ENCODE peak calls at places on chromosomes 4 and X, in four cellular contexts. One of them, this sample, is unnamed.

GRCh38 chr4:99755223-99755944 is 61.2 kb upstream of the DAPP1 start:
- DNase-seq in H1: no peak
- DNase-seq in HepG2: no peak
- DNase-seq in GM12878: no peak
- DNase-seq in this sample: no peak

GRCh38 chr4:1400191-1400805 is 5.9 kb downstream of the NKX1-1 start:
- DNase-seq in H1: no peak
- DNase-seq in GM12878: no peak
- DNase-seq in HepG2: no peak
- DNase-seq in this sample: no peak

GRCh38 chr4:119139316-119139715 is 3.7 kb downstream of the MYOZ2 start:
- DNase-seq in H1: no peak
- DNase-seq in HepG2: no peak
- DNase-seq in GM12878: no peak
- DNase-seq in this sample: no peak

GRCh38 chr4:124060261-124060918 is 652.1 kb downstream of the ANKRD50 start:
- DNase-seq in HepG2: no peak
- DNase-seq in GM12878: peak; percentile 1
- DNase-seq in H1: no peak
- DNase-seq in this sample: no peak

GRCh38 chr4:36269116-36269515 is 12.3 kb upstream of the DTHD1 start:
- DNase-seq in GM12878: no peak
- DNase-seq in H1: no peak
- DNase-seq in HepG2: no peak
- DNase-seq in this sample: no peak

GRCh38 chr4:15547392-15547791 is 77.7 kb downstream of the CC2D2A start:
- DNase-seq in HepG2: no peak
- DNase-seq in H1: no peak
- DNase-seq in GM12878: peak; percentile 3
- DNase-seq in this sample: no peak

GRCh38 chr4:37780444-37781133 is 45.9 kb upstream of the PGM2 start:
- DNase-seq in GM12878: no peak
- DNase-seq in H1: no peak
- DNase-seq in HepG2: peak; percentile 36
- DNase-seq in this sample: no peak

GRCh38 chr4:94160774-94161173 is 46.9 kb upstream of the SMARCAD1 start:
- DNase-seq in HepG2: no peak
- DNase-seq in GM12878: no peak
- DNase-seq in H1: no peak
- DNase-seq in this sample: no peak

GRCh38 chrX:46876901-46877300 is 35.3 kb upstream of the JADE3 start:
- DNase-seq in HepG2: no peak
- DNase-seq in H1: no peak
- DNase-seq in GM12878: no peak
- DNase-seq in this sample: no peak

GRCh38 chr4:23923840-23924239 is 34.0 kb upstream of the PPARGC1A start:
- DNase-seq in HepG2: peak; percentile 8
- DNase-seq in H1: no peak
- DNase-seq in GM12878: no peak
- DNase-seq in this sample: no peak

GRCh38 chrX:9379697-9380551 is 84.9 kb upstream of the TBL1X start:
- DNase-seq in GM12878: no peak
- DNase-seq in H1: no peak
- DNase-seq in HepG2: peak; percentile 16
- DNase-seq in this sample: no peak

GRCh38 chrX:49276671-49277519 is 7.3 kb downstream of the PPP1R3F start:
- DNase-seq in HepG2: no peak
- DNase-seq in H1: no peak
- DNase-seq in GM12878: no peak
- DNase-seq in this sample: no peak

GRCh38 chr4:99536148-99536728 is 25.4 kb downstream of the C4orf17 start:
- DNase-seq in HepG2: no peak
- DNase-seq in GM12878: no peak
- DNase-seq in H1: no peak
- DNase-seq in this sample: no peak

GRCh38 chr4:38366451-38366850 is 297.5 kb upstream of the KLF3 start:
- DNase-seq in GM12878: no peak
- DNase-seq in HepG2: no peak
- DNase-seq in H1: no peak
- DNase-seq in this sample: no peak

GRCh38 chr4:124869978-124870495 is 157.5 kb upstream of the ANKRD50 start:
- DNase-seq in H1: no peak
- DNase-seq in HepG2: no peak
- DNase-seq in GM12878: no peak
- DNase-seq in this sample: no peak

GRCh38 chr4:176902710-176903323 is 110.1 kb upstream of the VEGFC start:
- DNase-seq in H1: no peak
- DNase-seq in GM12878: peak; percentile 53
- DNase-seq in HepG2: no peak
- DNase-seq in this sample: no peak

GRCh38 chr4:25884040-25884788 is 21.4 kb upstream of the SEL1L3 start:
- DNase-seq in GM12878: no peak
- DNase-seq in H1: no peak
- DNase-seq in HepG2: no peak
- DNase-seq in this sample: no peak

GRCh38 chr4:20266215-20267082 is 14.7 kb downstream of the SLIT2 start:
- DNase-seq in H1: no peak
- DNase-seq in HepG2: no peak
- DNase-seq in GM12878: no peak
- DNase-seq in this sample: no peak

GRCh38 chrX:130176354-130176776 is 4.6 kb downstream of the RAB33A start:
- DNase-seq in GM12878: peak; percentile 63
- DNase-seq in H1: no peak
- DNase-seq in HepG2: no peak
- DNase-seq in this sample: no peak

GRCh38 chr4:7630559-7631287 is 196.0 kb upstream of the PSAPL1 start:
- DNase-seq in HepG2: peak; percentile 79
- DNase-seq in H1: no peak
- DNase-seq in GM12878: no peak
- DNase-seq in this sample: no peak

GRCh38 chr4:95415346-95415771 is 133.4 kb downstream of the UNC5C start:
- DNase-seq in H1: no peak
- DNase-seq in GM12878: no peak
- DNase-seq in HepG2: no peak
- DNase-seq in this sample: no peak

GRCh38 chr4:54558889-54559682 is 98.7 kb upstream of the KIT start:
- DNase-seq in GM12878: no peak
- DNase-seq in H1: no peak
- DNase-seq in HepG2: no peak
- DNase-seq in this sample: no peak

GRCh38 chr4:40173470-40173875 is 23.4 kb upstream of the RHOH start:
- DNase-seq in HepG2: no peak
- DNase-seq in GM12878: no peak
- DNase-seq in H1: peak; percentile 23
- DNase-seq in this sample: no peak

GRCh38 chrX:154600962-154601374 is 16.0 kb downstream of the CTAG1A start:
- DNase-seq in HepG2: no peak
- DNase-seq in H1: no peak
- DNase-seq in GM12878: no peak
- DNase-seq in this sample: no peak

GRCh38 chr4:102430511-102430910 is 70.6 kb upstream of the NFKB1 start:
- DNase-seq in GM12878: no peak
- DNase-seq in H1: no peak
- DNase-seq in HepG2: no peak
- DNase-seq in this sample: no peak

GRCh38 chr4:20760053-20760452 is 59.8 kb downstream of the PACRGL start:
- DNase-seq in H1: peak; percentile 45
- DNase-seq in HepG2: no peak
- DNase-seq in GM12878: no peak
- DNase-seq in this sample: no peak

GRCh38 chr4:66590488-66591215 is 920.4 kb upstream of the EPHA5 start:
- DNase-seq in GM12878: no peak
- DNase-seq in H1: no peak
- DNase-seq in HepG2: no peak
- DNase-seq in this sample: no peak

GRCh38 chr4:147345662-147346061 is 135.2 kb upstream of the EDNRA start:
- DNase-seq in GM12878: no peak
- DNase-seq in H1: no peak
- DNase-seq in HepG2: no peak
- DNase-seq in this sample: no peak

GRCh38 chrX:134551365-134552095 is 91.6 kb downstream of the HPRT1 start:
- DNase-seq in H1: no peak
- DNase-seq in GM12878: no peak
- DNase-seq in HepG2: no peak
- DNase-seq in this sample: no peak

GRCh38 chrX:16125520-16126149 is 2.3 kb downstream of the GRPR start:
- DNase-seq in HepG2: no peak
- DNase-seq in GM12878: no peak
- DNase-seq in H1: no peak
- DNase-seq in this sample: no peak

GRCh38 chrX:15136795-15137194 is 133.1 kb downstream of the ASB9 start:
- DNase-seq in H1: no peak
- DNase-seq in HepG2: no peak
- DNase-seq in GM12878: no peak
- DNase-seq in this sample: no peak

GRCh38 chr4:30720656-30721352 is 635 bp downstream of the PCDH7 start:
- DNase-seq in HepG2: no peak
- DNase-seq in GM12878: no peak
- DNase-seq in H1: peak; percentile 69
- DNase-seq in this sample: no peak

GRCh38 chrX:123173833-123174232 is 10.2 kb upstream of the GRIA3 start:
- DNase-seq in GM12878: no peak
- DNase-seq in HepG2: no peak
- DNase-seq in H1: no peak
- DNase-seq in this sample: no peak

DNA sequence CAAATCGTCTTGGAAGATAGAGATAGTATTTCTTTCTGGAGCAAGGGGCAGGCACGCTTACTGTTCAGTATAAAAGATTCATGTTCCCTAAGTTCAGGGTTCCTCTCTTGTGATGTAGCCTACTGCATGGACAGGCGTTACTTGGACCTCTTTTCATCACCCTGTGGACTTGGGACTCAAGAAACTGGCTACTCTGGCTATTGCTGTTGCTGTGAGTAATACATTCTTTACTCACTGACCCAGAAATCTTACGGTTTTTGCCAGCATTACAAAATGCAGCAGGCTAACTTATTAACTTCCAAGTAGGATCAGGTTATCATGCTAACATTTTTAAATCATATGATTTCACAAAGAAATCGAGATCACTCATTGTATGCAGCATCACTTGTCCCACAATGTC is 12.8 kb upstream of the GUCY1B1 start:
- DNase-seq in GM12878: no peak
- DNase-seq in H1: no peak
- DNase-seq in HepG2: no peak
- DNase-seq in this sample: no peak
- TF ChIP-seq SUZ12 in GM12878: no peak
- TF ChIP-seq SUZ12 in H1: no peak
- TF ChIP-seq SUZ12 in HepG2: no peak
- TF ChIP-seq SUZ12 in this sample: no peak

DNA sequence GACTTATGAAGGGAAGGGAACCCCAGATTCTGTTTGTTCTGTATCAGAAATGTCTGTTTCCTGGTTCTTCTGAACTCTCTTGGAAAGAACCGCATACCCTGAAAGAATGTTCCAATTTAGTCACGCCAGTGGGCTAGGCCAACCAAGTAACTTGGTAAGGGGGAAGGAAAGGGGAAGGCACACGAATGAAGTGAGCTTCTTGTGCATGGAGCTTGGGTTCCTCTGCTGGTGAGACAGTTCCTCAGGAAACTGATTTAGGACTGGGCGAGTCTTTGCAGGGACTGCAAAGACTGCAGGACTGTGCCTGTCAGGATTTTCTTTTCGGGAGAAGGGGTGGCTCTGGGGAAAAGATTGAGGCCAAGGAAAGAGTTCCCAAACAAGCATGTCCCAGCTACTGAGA is 35.6 kb downstream of the FRMPD3 start:
- DNase-seq in HepG2: no peak
- DNase-seq in GM12878: no peak
- DNase-seq in H1: no peak
- DNase-seq in this sample: no peak
- H3K9ac ChIP-seq in HepG2: no peak overlapping the region
- H3K9ac ChIP-seq in GM12878: no peak overlapping the region
- H3K9ac ChIP-seq in H1: no peak overlapping the region
- H3K9ac ChIP-seq in this sample: no peak overlapping the region

GRCh38 chr4:128841402-128841801 is 31.9 kb downstream of the JADE1 start:
- DNase-seq in GM12878: no peak
- DNase-seq in H1: no peak
- DNase-seq in HepG2: no peak
- DNase-seq in this sample: no peak
- H3K36me3 ChIP-seq in GM12878: peaks cover 46% of the 10 kb centered on the region
- H3K36me3 ChIP-seq in H1: peaks cover 83% of the 10 kb centered on the region
- H3K36me3 ChIP-seq in HepG2: peaks cover 12% of the 10 kb centered on the region
- H3K36me3 ChIP-seq in this sample: peaks cover 80% of the 10 kb centered on the region

DNA sequence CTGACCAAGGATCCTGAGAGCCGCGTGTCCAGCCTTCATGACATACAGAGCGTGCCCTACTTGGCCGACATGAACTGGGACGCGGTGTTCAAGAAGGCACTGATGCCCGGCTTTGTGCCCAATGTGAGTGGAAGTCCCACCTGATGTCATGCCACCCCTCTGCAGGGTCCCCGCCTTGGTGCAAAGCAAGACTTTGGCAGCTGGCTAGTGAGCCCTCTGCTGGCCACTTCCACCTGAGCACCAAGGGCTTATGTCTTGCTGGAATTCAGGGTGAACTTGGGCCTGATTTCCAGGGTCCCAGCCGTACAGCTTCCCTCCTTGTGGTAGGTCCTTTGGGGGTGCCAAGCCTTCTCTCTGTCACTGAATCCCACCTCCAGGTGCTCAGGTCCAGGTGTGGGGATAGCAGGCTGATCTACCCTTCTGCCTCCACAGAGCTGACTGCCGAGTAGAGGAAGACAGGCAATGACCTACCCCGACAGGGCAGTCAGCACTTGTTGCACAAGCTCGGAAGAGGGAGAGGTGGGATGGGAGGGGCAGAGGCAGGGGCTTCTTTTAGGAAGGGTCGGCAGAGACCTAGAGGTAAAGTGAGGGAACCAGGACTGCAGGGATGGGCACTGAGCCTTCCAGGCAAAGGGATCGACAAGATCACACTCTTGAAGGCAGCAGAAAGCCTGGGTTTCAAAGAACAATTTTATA is 248.1 kb downstream of the EVC2 start:
- DNase-seq in GM12878: no peak
- DNase-seq in H1: peak; percentile 74
- DNase-seq in HepG2: peak; percentile 13
- DNase-seq in this sample: peak; percentile 35
- TF ChIP-seq SUZ12 in GM12878: no peak
- TF ChIP-seq SUZ12 in H1: no peak
- TF ChIP-seq SUZ12 in HepG2: no peak
- TF ChIP-seq SUZ12 in this sample: no peak

GRCh38 chrX:136778020-136778419 is 2.7 kb downstream of the ARHGEF6 start:
- DNase-seq in H1: no peak
- DNase-seq in GM12878: no peak
- DNase-seq in HepG2: no peak
- DNase-seq in this sample: no peak

GRCh38 chrX:136780738-136781137 is at the start of gene ARHGEF6:
- DNase-seq in H1: no peak
- DNase-seq in HepG2: no peak
- DNase-seq in GM12878: no peak
- DNase-seq in this sample: no peak

GRCh38 chrX:136779346-136779781 is 1.4 kb downstream of the ARHGEF6 start:
- DNase-seq in H1: no peak
- DNase-seq in GM12878: peak; percentile 32
- DNase-seq in HepG2: no peak
- DNase-seq in this sample: no peak

GRCh38 chrX:136780241-136780640 is 491 bp downstream of the ARHGEF6 start:
- DNase-seq in GM12878: no peak
- DNase-seq in H1: no peak
- DNase-seq in HepG2: no peak
- DNase-seq in this sample: no peak

GRCh38 chrX:136778914-136779313 is 1.8 kb downstream of the ARHGEF6 start:
- DNase-seq in HepG2: no peak
- DNase-seq in GM12878: no peak
- DNase-seq in H1: no peak
- DNase-seq in this sample: no peak
- H3K9ac ChIP-seq in HepG2: no peak overlapping the region
- H3K9ac ChIP-seq in GM12878: peak overlapping the region; percentile 38
- H3K9ac ChIP-seq in H1: no peak overlapping the region
- H3K9ac ChIP-seq in this sample: no peak overlapping the region

This sample was measured in NT2/D1.